ENCODE peak calls at places on chromosomes 2 and 18, in four cellular contexts. R is lower lobe of right lung, B is nucleus accumbens, M is tibial artery. Q is an unnamed sample.

GRCh38 chr2:237170017-237170416 is 84.3 kb downstream of the COPS8 start:
- DNase-seq in R (no peak), B (no peak), M (no peak), Q (no peak)

GRCh38 chr2:172734711-172735645 is 667 bp upstream of the RAPGEF4 start:
- DNase-seq in R (no peak), B (peak; percentile 17), M (no peak), Q (no peak)

GRCh38 chr2:17756629-17757028 is 2.7 kb downstream of the GEN1 start:
- DNase-seq in R (no peak), B (no peak), M (no peak), Q (no peak)

GRCh38 chr2:210503622-210504300 is 27.2 kb upstream of the LANCL1 start:
- DNase-seq in R (no peak), B (peak; percentile 78), M (no peak), Q (no peak)

GRCh38 chr18:67864677-67865340 is 348.3 kb upstream of the DSEL start:
- DNase-seq in R (no peak), B (no peak), M (no peak), Q (no peak)

GRCh38 chr2:112187805-112188596 is 49.8 kb downstream of the FBLN7 start:
- DNase-seq in R (no peak), B (no peak), M (no peak), Q (peak; percentile 57)

GRCh38 chr18:3207565-3207964 is 12.2 kb downstream of the MYOM1 start:
- DNase-seq in R (no peak), B (no peak), M (no peak), Q (no peak)

GRCh38 chr2:241702155-241702404 is 241 bp downstream of the ING5 start:
- DNase-seq in R (no peak), B (peak; percentile 90), M (no peak), Q (peak; percentile 70)

GRCh38 chr2:85161626-85161960 is 28.4 kb downstream of the TCF7L1 start:
- DNase-seq in R (no peak), B (no peak), M (no peak), Q (no peak)

GRCh38 chr2:122011493-122012270 is 256.2 kb downstream of the TSN start:
- DNase-seq in R (no peak), B (no peak), M (no peak), Q (no peak)

GRCh38 chr2:45237850-45238542 is 228.7 kb upstream of the SIX2 start:
- DNase-seq in R (no peak), B (no peak), M (peak; percentile 76), Q (no peak)

GRCh38 chr2:191270303-191271178 is 25.3 kb downstream of the MYO1B start:
- DNase-seq in R (no peak), B (no peak), M (no peak), Q (no peak)

GRCh38 chr2:136116111-136116812 is 1.7 kb downstream of the CXCR4 start:
- DNase-seq in R (peak; percentile 87), B (no peak), M (peak; percentile 51), Q (peak; percentile 84)

GRCh38 chr18:77069482-77069881 is 63.1 kb downstream of the MBP start:
- DNase-seq in R (no peak), B (no peak), M (no peak), Q (no peak)

GRCh38 chr18:2653467-2653866 is 2.1 kb upstream of the SMCHD1 start:
- DNase-seq in R (no peak), B (no peak), M (no peak), Q (no peak)

GRCh38 chr2:237558918-237559645 is 7.3 kb upstream of the PRLH start:
- DNase-seq in R (peak; percentile 74), B (no peak), M (peak; percentile 79), Q (no peak)

GRCh38 chr2:3266727-3267548 is 110.7 kb downstream of the EIPR1 start:
- DNase-seq in R (no peak), B (no peak), M (no peak), Q (no peak)

GRCh38 chr2:44246436-44246835 is 28.8 kb upstream of the SLC3A1 start:
- DNase-seq in R (no peak), B (no peak), M (no peak), Q (no peak)

GRCh38 chr2:191643425-191643824 is 34.5 kb upstream of the NABP1 start:
- DNase-seq in R (no peak), B (no peak), M (no peak), Q (no peak)

GRCh38 chr2:237491515-237492118 is 4.6 kb downstream of the MLPH start:
- DNase-seq in R (no peak), B (no peak), M (no peak), Q (no peak)

GRCh38 chr2:201797175-201797840 is 9.0 kb upstream of the CDK15 start:
- DNase-seq in R (no peak), B (no peak), M (no peak), Q (no peak)

GRCh38 chr18:10131036-10131774 is 217.4 kb downstream of the VAPA start:
- DNase-seq in R (no peak), B (no peak), M (no peak), Q (no peak)

GRCh38 chr18:25235648-25236047 is 116.3 kb downstream of the ZNF521 start:
- DNase-seq in R (no peak), B (no peak), M (no peak), Q (no peak)

GRCh38 chr18:63970803-63971191 is 916 bp downstream of the SERPINB8 start:
- DNase-seq in R (peak; percentile 79), B (peak; percentile 59), M (peak; percentile 39), Q (no peak)